ENCODE peak calls at places on chromosomes 12 and 14, in five cellular contexts. W, S, O, P and Z are unnamed samples. For H3K4me1, the result is how much of the 10 kb centered on the place peaks cover.

GRCh38 chr12:4997939-4998338 is 45.7 kb upstream of the KCNA5 start:
- DNase-seq in W (no peak), S (no peak), O (no peak), P (peak), Z (no peak)

GRCh38 chr12:116263844-116264243 is 13.6 kb downstream of the MED13L start:
- DNase-seq in W (no peak), S (no peak), O (no peak), P (no peak), Z (peak)

GRCh38 chr14:59187802-59188460 is 536 bp upstream of the DAAM1 start:
- DNase-seq in W (peak), S (no peak), O (no peak), P (peak), Z (peak)

GRCh38 chr12:115223322-115223721 is 539.3 kb upstream of the TBX3 start:
- DNase-seq in W (no peak), S (no peak), O (no peak), P (no peak), Z (no peak)

GRCh38 chr12:82862069-82862841 is 175.5 kb downstream of the TMTC2 start:
- DNase-seq in W (no peak), S (no peak), O (no peak), P (no peak), Z (no peak)

GRCh38 chr12:131229426-131230339 is 276.0 kb downstream of the ADGRD1 start:
- DNase-seq in W (no peak), S (no peak), O (no peak), P (no peak), Z (peak)

GRCh38 chr12:62767506-62767905 is 167.4 kb downstream of the PPM1H start:
- DNase-seq in W (no peak), S (no peak), O (no peak), P (no peak), Z (no peak)

GRCh38 chr12:67667276-67668073 is 18.9 kb downstream of the DYRK2 start:
- DNase-seq in W (peak), S (no peak), O (peak), P (no peak), Z (no peak)

GRCh38 chr12:67091678-67092077 is 177.5 kb upstream of the CAND1 start:
- DNase-seq in W (no peak), S (no peak), O (no peak), P (no peak), Z (no peak)

GRCh38 chr12:120134307-120134980 is 17.9 kb upstream of the RAB35 start:
- DNase-seq in W (no peak), S (no peak), O (no peak), P (no peak), Z (no peak)

GRCh38 chr14:102434647-102435175 is 72.0 kb downstream of the TECPR2 start:
- DNase-seq in W (no peak), S (no peak), O (no peak), P (no peak), Z (no peak)

GRCh38 chr12:80291108-80291754 is 152.8 kb upstream of the PTPRQ start:
- DNase-seq in W (no peak), S (no peak), O (no peak), P (no peak), Z (no peak)

DNA sequence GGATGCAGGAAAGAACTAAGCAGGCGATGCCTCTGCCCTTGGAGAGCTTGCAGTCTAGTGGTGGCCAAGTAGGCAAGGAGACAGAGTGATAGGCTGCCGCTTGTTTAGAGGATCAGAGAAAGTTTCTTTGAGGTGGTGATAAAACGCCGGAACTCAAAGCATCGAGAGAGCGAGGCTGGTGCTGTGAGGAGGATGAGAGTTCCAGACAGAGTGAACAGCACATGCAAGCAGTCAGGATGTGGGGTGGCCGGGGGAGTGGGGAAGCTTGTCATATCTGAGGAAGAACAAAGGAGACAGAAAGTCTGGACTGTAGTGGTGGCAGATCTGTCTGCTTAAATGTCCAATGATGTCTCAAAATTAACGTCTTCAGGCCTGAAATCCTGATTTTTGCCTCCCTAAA is 319.7 kb downstream of the SNAPC1 start:
- DNase-seq in W (no peak), S (no peak), O (no peak), P (no peak), Z (no peak)
- H3K4me1 ChIP-seq in W (under half), S (under half), O (under half), P (under half), Z (under half)

GRCh38 chr12:110028323-110028722 is 20.0 kb downstream of the C12orf76 start:
- DNase-seq in W (no peak), S (no peak), O (no peak), P (no peak), Z (peak)

GRCh38 chr12:110022980-110023633 is 23.9 kb downstream of the ANKRD13A start:
- DNase-seq in W (no peak), S (no peak), O (no peak), P (no peak), Z (peak)

GRCh38 chr12:110020956-110021355 is 21.7 kb downstream of the ANKRD13A start:
- DNase-seq in W (no peak), S (no peak), O (no peak), P (no peak), Z (no peak)

GRCh38 chr12:110029290-110029689 is 19.0 kb downstream of the C12orf76 start:
- DNase-seq in W (no peak), S (no peak), O (no peak), P (no peak), Z (no peak)

GRCh38 chr12:110023634-110024023 is 24.4 kb downstream of the ANKRD13A start:
- DNase-seq in W (no peak), S (no peak), O (no peak), P (no peak), Z (no peak)
- H3K4me1 ChIP-seq in W (under half), S (under half), O (under half), P (under half), Z (under half)

DNA sequence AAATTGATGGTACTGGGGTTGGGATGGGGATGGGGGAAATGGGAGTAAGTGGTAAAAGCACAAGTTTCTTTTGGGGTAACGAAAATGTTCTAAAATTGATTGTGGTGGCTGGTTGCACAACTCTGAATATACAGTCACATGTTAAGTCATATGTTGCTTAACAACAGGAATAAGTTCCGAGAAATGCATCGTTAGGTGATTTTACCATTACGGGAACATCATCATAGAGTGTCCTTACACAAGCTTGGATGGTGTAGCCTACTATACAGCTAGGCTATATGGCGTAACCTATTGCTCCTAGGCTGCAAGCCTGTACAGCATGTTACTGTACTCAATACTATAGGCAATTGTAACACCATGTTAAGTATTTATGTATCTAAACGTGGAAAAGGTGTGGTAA is 31.0 kb downstream of the ITGA7 start:
- DNase-seq in W (no peak), S (no peak), O (no peak), P (no peak), Z (no peak)
- H3K4me1 ChIP-seq in W (under half), S (under half), O (under half), P (under half), Z (under half)

GRCh38 chr14:104557086-104557485 is 22.5 kb upstream of the C14orf180 start:
- DNase-seq in W (peak), S (no peak), O (no peak), P (no peak), Z (no peak)
- H3K4me1 ChIP-seq in W (under half), S (under half), O (under half), P (under half), Z (under half)

GRCh38 chr14:57848353-57848752 is 17.5 kb downstream of the SLC35F4 start:
- DNase-seq in W (no peak), S (no peak), O (no peak), P (no peak), Z (no peak)
- H3K4me1 ChIP-seq in W (under half), S (under half), O (under half), P (under half), Z (under half)